ENCODE peak calls at places on chromosomes 7 and 10, in four cellular contexts. C is body of pancreas, Z is A549, Y is pancreas. R is an unnamed sample.

GRCh38 chr10:33655165-33655815 is 320.8 kb upstream of the NRP1 start:
- DNase-seq in C (no peak), Y (no peak), Z (no peak), R (no peak)

GRCh38 chr10:116831086-116831485 is 18.2 kb upstream of the ENO4 start:
- DNase-seq in Y (no peak), C (no peak), Z (no peak), R (no peak)

GRCh38 chr10:93600861-93601773 is at the start of gene RBP4:
- DNase-seq in Y (peak; percentile 34), C (peak; percentile 39), Z (peak; percentile 47), R (no peak)

GRCh38 chr10:11245510-11245909 is 227.8 kb downstream of the CELF2 start:
- DNase-seq in C (no peak), Z (no peak), Y (no peak), R (no peak)

GRCh38 chr10:13971586-13972475 is 358.9 kb downstream of the FRMD4A start:
- DNase-seq in Y (no peak), Z (no peak), C (no peak), R (no peak)

GRCh38 chr10:131723601-131724530 is 176.9 kb upstream of the PPP2R2D start:
- DNase-seq in Z (no peak), Y (no peak), C (no peak), R (no peak)

GRCh38 chr7:112630565-112630964 is 149.8 kb downstream of the LSMEM1 start:
- DNase-seq in Y (no peak), C (no peak), Z (peak; percentile 6), R (no peak)

GRCh38 chr10:44949127-44949802 is 10.3 kb upstream of the RASSF4 start:
- DNase-seq in C (no peak), Z (no peak), Y (no peak), R (no peak)

GRCh38 chr7:99453105-99453504 is 12.9 kb downstream of the ATP5MF start:
- DNase-seq in Z (no peak), Y (no peak), C (no peak), R (peak; percentile 40)

GRCh38 chr7:19011212-19011611 is 106.2 kb downstream of the TWIST1 start:
- DNase-seq in C (no peak), Y (no peak), Z (no peak), R (no peak)

GRCh38 chr10:42753126-42753506 is 29.5 kb upstream of the BMS1 start:
- DNase-seq in Y (peak; percentile 87), Z (peak; percentile 75), C (peak; percentile 89), R (peak; percentile 81)

GRCh38 chr10:116787893-116788665 is 45.7 kb upstream of the HSPA12A start:
- DNase-seq in C (peak; percentile 83), Y (peak; percentile 73), Z (peak; percentile 62), R (peak; percentile 82)

GRCh38 chr7:84904561-84904960 is 282.3 kb downstream of the SEMA3D start:
- DNase-seq in Y (no peak), C (no peak), Z (no peak), R (no peak)

GRCh38 chr7:141586878-141587277 is 35.7 kb downstream of the AGK start:
- DNase-seq in Z (no peak), Y (no peak), C (no peak), R (no peak)

GRCh38 chr10:8403711-8404371 is 349.4 kb downstream of the GATA3 start:
- DNase-seq in Y (no peak), C (no peak), Z (no peak), R (no peak)

GRCh38 chr7:36205236-36205635 is 52.2 kb downstream of the EEPD1 start:
- DNase-seq in Z (peak; percentile 23), C (no peak), Y (no peak), R (no peak)

GRCh38 chr7:36202347-36202896 is 49.4 kb downstream of the EEPD1 start:
- DNase-seq in Y (no peak), Z (no peak), C (peak; percentile 27), R (no peak)

GRCh38 chr7:36203081-36203775 is 50.2 kb downstream of the EEPD1 start:
- DNase-seq in Z (no peak), Y (no peak), C (no peak), R (no peak)

GRCh38 chr7:36205844-36206243 is 52.8 kb downstream of the EEPD1 start:
- DNase-seq in Z (no peak), Y (no peak), C (no peak), R (no peak)

GRCh38 chr7:36204044-36204663 is 51.1 kb downstream of the EEPD1 start:
- DNase-seq in Y (no peak), Z (no peak), C (no peak), R (no peak)
- H3K4me1 ChIP-seq in Y (peaks cover 23% of the 10 kb centered on the region), Z (peaks cover 51% of the 10 kb centered on the region), C (peaks cover 47% of the 10 kb centered on the region), R (peaks cover 73% of the 10 kb centered on the region)

DNA sequence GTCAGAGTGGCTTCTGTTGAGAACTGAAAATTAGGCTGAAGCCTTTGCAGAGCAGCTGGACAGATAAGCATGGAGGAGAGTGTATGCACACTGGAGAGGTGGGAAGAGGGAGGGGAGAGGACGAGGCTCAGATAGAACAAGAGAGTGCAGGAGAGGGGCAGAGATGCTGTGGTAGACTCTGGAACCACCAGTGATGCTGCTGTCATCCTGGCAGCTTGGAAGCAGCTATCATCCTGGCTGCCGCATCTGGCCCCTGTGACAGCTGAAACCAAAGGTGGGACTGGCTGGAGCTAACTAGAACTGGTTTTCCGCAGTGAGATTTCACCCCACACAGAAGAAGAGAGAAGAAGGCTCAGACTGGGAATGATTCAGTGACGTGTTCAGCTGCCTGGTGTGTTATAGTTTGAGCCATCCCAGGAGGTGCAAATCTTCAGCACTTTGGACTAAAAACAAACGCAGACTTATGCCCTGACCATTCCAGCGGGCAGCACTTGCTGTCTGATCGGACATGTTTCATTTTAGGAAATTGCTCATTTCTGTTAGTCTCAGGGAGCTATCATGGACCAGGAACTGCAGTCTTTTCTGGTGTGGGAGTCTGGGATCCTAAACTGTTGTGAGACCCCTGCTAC is 38.4 kb downstream of the EEPD1 start:
- DNase-seq in Z (no peak), C (no peak), Y (no peak), R (no peak)
- H3K4me1 ChIP-seq in Z (peaks cover 38% of the 10 kb centered on the region), C (peaks cover 10% of the 10 kb centered on the region), Y (peaks cover 6% of the 10 kb centered on the region), R (peaks cover 10% of the 10 kb centered on the region)

GRCh38 chr7:50775231-50775630 is 7.5 kb downstream of the GRB10 start:
- DNase-seq in Z (no peak), Y (no peak), C (peak; percentile 45), R (no peak)

GRCh38 chr7:50774299-50774698 is 8.4 kb downstream of the GRB10 start:
- DNase-seq in Y (no peak), Z (no peak), C (no peak), R (no peak)

GRCh38 chr7:50768470-50769159 is 14.1 kb downstream of the GRB10 start:
- DNase-seq in C (no peak), Y (no peak), Z (no peak), R (no peak)

GRCh38 chr7:50769160-50769484 is 13.6 kb downstream of the GRB10 start:
- DNase-seq in Y (no peak), Z (no peak), C (no peak), R (no peak)

GRCh38 chr7:50771120-50772002 is 11.3 kb downstream of the GRB10 start:
- DNase-seq in Y (peak; percentile 67), C (peak; percentile 86), Z (no peak), R (no peak)
- H3K4me1 ChIP-seq in Y (peaks cover 57% of the 10 kb centered on the region), C (peaks cover 82% of the 10 kb centered on the region), Z (peaks cover 27% of the 10 kb centered on the region), R (no peaks in the 10 kb centered on the region)

DNA sequence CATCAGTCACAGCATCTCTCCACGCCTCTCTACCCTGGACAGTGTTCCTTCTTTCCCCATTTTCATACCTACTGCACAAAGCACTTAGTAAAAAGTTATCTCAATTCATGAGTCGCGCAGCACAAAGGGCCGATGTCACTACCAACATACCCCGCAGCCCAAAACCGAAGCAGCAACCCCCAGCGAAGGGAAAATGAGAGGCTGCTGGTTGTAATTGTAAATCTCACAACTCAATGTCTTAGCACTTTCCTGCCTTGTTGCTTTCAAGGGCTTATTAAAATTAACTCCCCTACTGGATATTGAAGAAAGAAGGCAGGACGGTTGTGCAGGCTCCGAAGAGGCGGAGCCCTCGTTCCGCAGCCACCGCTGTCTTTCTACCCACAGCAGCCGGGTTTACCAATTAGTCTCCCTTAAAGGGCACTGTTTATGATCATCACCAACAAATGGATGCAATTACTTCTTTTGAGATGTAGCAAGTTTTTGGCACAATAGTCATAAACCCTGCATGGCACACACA is 6.5 kb downstream of the DIP2C start:
- DNase-seq in C (no peak), Y (no peak), Z (no peak), R (no peak)
- H3K4me1 ChIP-seq in C (peaks cover 10% of the 10 kb centered on the region), Y (no peaks in the 10 kb centered on the region), Z (peaks cover 10% of the 10 kb centered on the region), R (peaks cover 31% of the 10 kb centered on the region)

DNA sequence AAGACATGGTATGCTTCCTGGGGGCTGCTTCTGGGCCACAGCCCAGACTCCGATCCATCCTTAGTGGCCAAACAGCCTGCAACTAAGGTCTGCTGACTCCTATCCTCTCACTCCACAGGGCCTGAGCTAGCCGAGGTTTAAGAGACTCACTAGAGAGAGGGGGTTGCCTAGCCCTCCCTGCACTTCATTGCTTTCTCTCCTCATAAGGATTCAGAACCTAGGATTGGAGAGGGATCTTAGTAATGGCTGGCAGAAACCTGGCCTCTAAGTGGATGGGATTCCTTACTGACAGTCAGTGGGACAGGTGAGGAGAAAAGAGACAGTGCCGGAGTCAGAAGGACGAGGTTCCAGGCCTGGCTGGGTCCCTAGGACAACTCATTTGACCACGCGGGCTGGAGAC is 8.2 kb upstream of the DDIT4 start:
- DNase-seq in C (no peak), Z (no peak), Y (no peak), R (no peak)
- H3K4me1 ChIP-seq in C (peaks cover 43% of the 10 kb centered on the region), Z (peaks cover 58% of the 10 kb centered on the region), Y (peaks cover 16% of the 10 kb centered on the region), R (peaks cover under 1% of the 10 kb centered on the region)

GRCh38 chr10:5584895-5585516 is 60.2 kb downstream of the CALML3 start:
- DNase-seq in Z (peak; percentile 71), C (no peak), Y (no peak), R (no peak)
- H3K4me1 ChIP-seq in Z (peaks cover 49% of the 10 kb centered on the region), C (peaks cover 8% of the 10 kb centered on the region), Y (no peaks in the 10 kb centered on the region), R (peaks cover 7% of the 10 kb centered on the region)